ENCODE peak calls at places on chromosomes 12 and 14, in eight cellular contexts. P, I, X, N, K, B, U and T are unnamed samples. For H3K4me1, the result is how much of the 10 kb centered on the place peaks cover.

GRCh38 chr14:101134851-101135486 is 231.4 kb upstream of the RTL1 start:
- DNase-seq in P (no peak), I (no peak), X (no peak), N (no peak), K (no peak), B (no peak), U (no peak), T (no peak)

GRCh38 chr12:53213348-53213747 is 6.3 kb upstream of the ITGB7 start:
- DNase-seq in P (peak), I (peak), X (peak), N (peak), K (peak), B (no peak), U (peak), T (peak)

GRCh38 chr12:49689785-49690184 is 17.4 kb downstream of the FMNL3 start:
- DNase-seq in P (no peak), I (no peak), X (no peak), N (no peak), K (no peak), B (no peak), U (no peak), T (no peak)

GRCh38 chr12:61043838-61044237 is 1216.4 kb upstream of the USP15 start:
- DNase-seq in P (no peak), I (no peak), X (no peak), N (no peak), K (no peak), B (no peak), U (no peak), T (no peak)

GRCh38 chr12:128069359-128069997 is 197.5 kb upstream of the TMEM132C start:
- DNase-seq in P (peak), I (no peak), X (peak), N (peak), K (no peak), B (no peak), U (peak), T (no peak)

GRCh38 chr12:59972941-59973340 is 377.1 kb downstream of the SLC16A7 start:
- DNase-seq in P (no peak), I (no peak), X (no peak), N (no peak), K (no peak), B (no peak), U (no peak), T (no peak)

GRCh38 chr14:96284008-96284407 is 28.0 kb downstream of the BDKRB1 start:
- DNase-seq in P (no peak), I (no peak), X (no peak), N (no peak), K (no peak), B (no peak), U (no peak), T (no peak)

GRCh38 chr12:93857279-93857894 is 180.2 kb downstream of the CRADD start:
- DNase-seq in P (no peak), I (no peak), X (no peak), N (no peak), K (no peak), B (no peak), U (no peak), T (no peak)

GRCh38 chr14:51157012-51157411 is 62.1 kb upstream of the TRIM9 start:
- DNase-seq in P (peak), I (no peak), X (no peak), N (no peak), K (no peak), B (no peak), U (no peak), T (no peak)

GRCh38 chr12:78802593-78802992 is 62.0 kb upstream of the SYT1 start:
- DNase-seq in P (peak), I (no peak), X (no peak), N (no peak), K (no peak), B (no peak), U (no peak), T (no peak)

GRCh38 chr12:102294568-102294967 is 96.9 kb upstream of the PMCH start:
- DNase-seq in P (no peak), I (no peak), X (no peak), N (no peak), K (no peak), B (no peak), U (no peak), T (no peak)

GRCh38 chr12:41966916-41967315 is 177.8 kb downstream of the GXYLT1 start:
- DNase-seq in P (no peak), I (no peak), X (no peak), N (no peak), K (no peak), B (no peak), U (no peak), T (no peak)

GRCh38 chr12:1174659-1175058 is 183.6 kb downstream of the ERC1 start:
- DNase-seq in P (no peak), I (no peak), X (no peak), N (no peak), K (no peak), B (no peak), U (no peak), T (no peak)

GRCh38 chr12:54262403-54262925 is 17.5 kb downstream of the CBX5 start:
- DNase-seq in P (no peak), I (no peak), X (no peak), N (no peak), K (no peak), B (no peak), U (no peak), T (no peak)

GRCh38 chr12:89476889-89477288 is 47.7 kb downstream of the GALNT4 start:
- DNase-seq in P (no peak), I (no peak), X (no peak), N (no peak), K (no peak), B (no peak), U (no peak), T (no peak)

GRCh38 chr12:53754196-53754595 is 2.4 kb upstream of the CISTR start:
- DNase-seq in P (no peak), I (no peak), X (no peak), N (no peak), K (no peak), B (no peak), U (no peak), T (no peak)

GRCh38 chr12:121957831-121958515 is 39.6 kb downstream of the CFAP251 start:
- DNase-seq in P (no peak), I (no peak), X (no peak), N (no peak), K (no peak), B (no peak), U (no peak), T (no peak)

GRCh38 chr14:33682746-33683145 is 268.1 kb downstream of the EGLN3 start:
- DNase-seq in P (no peak), I (no peak), X (peak), N (no peak), K (peak), B (no peak), U (no peak), T (peak)

GRCh38 chr14:93040443-93040842 is 75.3 kb downstream of the ITPK1 start:
- DNase-seq in P (no peak), I (no peak), X (peak), N (no peak), K (no peak), B (no peak), U (no peak), T (no peak)
- H3K27ac ChIP-seq in P (no peak), I (no peak), X (peak), N (no peak), K (peak), B (no peak), U (no peak), T (peak)

GRCh38 chr14:56125772-56126411 is 7.7 kb downstream of the PELI2 start:
- DNase-seq in P (no peak), I (peak), X (no peak), N (no peak), K (no peak), B (no peak), U (no peak), T (no peak)

GRCh38 chr14:56126514-56126913 is 8.3 kb downstream of the PELI2 start:
- DNase-seq in P (no peak), I (no peak), X (no peak), N (no peak), K (no peak), B (no peak), U (no peak), T (no peak)

GRCh38 chr14:56129092-56129491 is 10.9 kb downstream of the PELI2 start:
- DNase-seq in P (no peak), I (no peak), X (no peak), N (no peak), K (no peak), B (no peak), U (no peak), T (no peak)

GRCh38 chr14:56129941-56130340 is 11.7 kb downstream of the PELI2 start:
- DNase-seq in P (no peak), I (no peak), X (no peak), N (no peak), K (peak), B (no peak), U (no peak), T (no peak)

DNA sequence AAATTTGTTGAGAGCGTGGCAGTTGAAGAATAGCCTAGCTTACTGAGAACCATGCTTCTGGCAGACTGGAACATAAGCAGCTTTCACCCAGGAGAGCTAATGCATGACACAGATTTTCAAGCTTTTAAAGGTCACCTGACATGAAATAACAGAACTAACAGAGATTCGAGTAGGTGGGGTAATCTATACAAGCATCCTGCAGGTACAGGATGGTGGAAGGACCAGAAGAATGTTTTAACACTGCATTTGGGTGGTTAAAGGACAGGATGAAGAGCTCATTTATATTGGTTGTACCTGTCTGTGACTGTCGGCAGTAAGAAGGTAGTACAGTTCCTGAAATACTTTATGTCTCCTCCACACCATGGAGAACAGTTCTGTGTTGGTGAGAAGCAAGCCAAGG is 8.9 kb downstream of the PELI2 start:
- DNase-seq in P (no peak), I (no peak), X (no peak), N (no peak), K (no peak), B (no peak), U (no peak), T (no peak)
- H3K4me1 ChIP-seq in P (under half), I (half or more), X (under half), N (under half), K (under half), B (under half), U (under half), T (under half)

GRCh38 chr14:75274045-75274898 is 4.4 kb upstream of the FOS start:
- DNase-seq in P (no peak), I (no peak), X (no peak), N (no peak), K (no peak), B (no peak), U (no peak), T (no peak)
- H3K27ac ChIP-seq in P (no peak), I (no peak), X (peak), N (no peak), K (peak), B (no peak), U (no peak), T (peak)

GRCh38 chr12:65955418-65955817 is 131.1 kb downstream of the HMGA2 start:
- DNase-seq in P (no peak), I (no peak), X (no peak), N (no peak), K (no peak), B (no peak), U (no peak), T (no peak)
- H3K4me1 ChIP-seq in P (under half), I (under half), X (under half), N (under half), K (under half), B (under half), U (under half), T (under half)